ENCODE peak calls at places on chromosomes 11 and 22, in eight cellular contexts. Z is fibroblast of the aortic adventitia; S is EL; X is effector CD4-positive, alpha-beta T cell; T is CD8-positive, alpha-beta memory T cell; E is activated T-cell treated with anti-CD3 and anti-CD28 coated beads, Interleukin-2, amount 50 U/mL, for 48 hours; A is CD8-positive, alpha-beta T cell; B is lower leg skin. U is an unnamed sample.

GRCh38 chr11:10657308-10658271 is 36.0 kb downstream of the IRAG1 start:
- DNase-seq in Z (peak), S (peak), X (no peak), T (no peak), E (peak), A (no peak), B (no peak), U (no peak)

GRCh38 chr11:92727123-92727522 is 242.3 kb upstream of the MTNR1B start:
- DNase-seq in Z (no peak), S (no peak), X (no peak), T (no peak), E (no peak), A (no peak), B (no peak), U (no peak)

GRCh38 chr11:68145120-68145866 is 24.1 kb upstream of the CHKA start:
- DNase-seq in Z (no peak), S (no peak), X (no peak), T (no peak), E (no peak), A (no peak), B (no peak), U (no peak)

GRCh38 chr11:45432910-45433309 is 146.8 kb upstream of the SYT13 start:
- DNase-seq in Z (no peak), S (no peak), X (no peak), T (no peak), E (no peak), A (no peak), B (no peak), U (no peak)

GRCh38 chr11:38952698-38953097 is 2354.7 kb upstream of the RAG2 start:
- DNase-seq in Z (no peak), S (no peak), X (no peak), T (no peak), E (no peak), A (no peak), B (peak), U (no peak)

GRCh38 chr22:24532075-24532474 is 22.9 kb downstream of the GUCD1 start:
- DNase-seq in Z (no peak), S (no peak), X (no peak), T (no peak), E (no peak), A (no peak), B (no peak), U (no peak)

GRCh38 chr11:94974178-94974577 is 669 bp downstream of the KDM4D start:
- DNase-seq in Z (peak), S (no peak), X (no peak), T (no peak), E (no peak), A (no peak), B (no peak), U (no peak)

GRCh38 chr11:82859746-82860145 is 40.5 kb downstream of the PRCP start:
- DNase-seq in Z (peak), S (peak), X (no peak), T (no peak), E (no peak), A (no peak), B (no peak), U (no peak)

GRCh38 chr11:71086687-71087258 is 165.6 kb downstream of the SHANK2 start:
- DNase-seq in Z (peak), S (peak), X (no peak), T (no peak), E (peak), A (no peak), B (no peak), U (no peak)

GRCh38 chr11:95134491-95134890 is 44.8 kb downstream of the ENDOD1 start:
- DNase-seq in Z (peak), S (peak), X (no peak), T (no peak), E (no peak), A (no peak), B (peak), U (no peak)

GRCh38 chr22:29716814-29717213 is 3.0 kb upstream of the CABP7 start:
- DNase-seq in Z (peak), S (peak), X (no peak), T (no peak), E (no peak), A (no peak), B (no peak), U (no peak)

GRCh38 chr11:1916986-1917522 is 2.4 kb upstream of the TNNT3 start:
- DNase-seq in Z (no peak), S (no peak), X (no peak), T (no peak), E (no peak), A (no peak), B (no peak), U (no peak)

GRCh38 chr22:45544588-45545170 is 42.0 kb downstream of the FBLN1 start:
- DNase-seq in Z (peak), S (no peak), X (no peak), T (no peak), E (no peak), A (no peak), B (no peak), U (no peak)

GRCh38 chr11:78190374-78190773 is 1.7 kb downstream of the USP35 start:
- DNase-seq in Z (no peak), S (no peak), X (no peak), T (no peak), E (no peak), A (no peak), B (no peak), U (no peak)

GRCh38 chr11:64262271-64263002 is 11.1 kb downstream of the PLCB3 start:
- DNase-seq in Z (no peak), S (no peak), X (no peak), T (no peak), E (no peak), A (no peak), B (no peak), U (no peak)

GRCh38 chr11:2703487-2704141 is 3.8 kb upstream of the KCNQ1OT1 start:
- DNase-seq in Z (peak), S (no peak), X (no peak), T (no peak), E (no peak), A (no peak), B (no peak), U (no peak)